ENCODE peak calls at places on chromosomes 2 and 18, in seven cellular contexts. G is prostate gland, A is left ventricle myocardium inferior, J is adrenal gland, C is lung, O is sigmoid colon, E is tibial nerve. B is an unnamed sample.

GRCh38 chr2:115161531-115162453 is 719.4 kb downstream of the DPP10 start:
- DNase-seq in E (no peak), C (no peak), J (peak; percentile 76), O (peak; percentile 61), A (no peak), G (no peak), B (no peak)

GRCh38 chr2:158618859-158619490 is 162.2 kb downstream of the PKP4 start:
- DNase-seq in E (no peak), O (no peak), G (no peak), J (no peak), A (no peak), C (no peak), B (no peak)

GRCh38 chr2:11175293-11175795 is 20.1 kb downstream of the SLC66A3 start:
- DNase-seq in C (no peak), G (no peak), O (peak; percentile 27), J (no peak), E (no peak), A (no peak), B (no peak)

GRCh38 chr2:148794558-148794957 is 80.5 kb upstream of the KIF5C start:
- DNase-seq in A (no peak), G (no peak), J (no peak), O (no peak), E (no peak), C (no peak), B (no peak)

GRCh38 chr18:13268035-13268700 is 49.6 kb downstream of the LDLRAD4 start:
- DNase-seq in J (peak; percentile 32), O (peak; percentile 76), A (no peak), E (no peak), C (no peak), G (peak; percentile 55), B (no peak)

GRCh38 chr18:48922801-48923730 is 27.7 kb downstream of the SMAD7 start:
- DNase-seq in C (peak; percentile 56), O (peak; percentile 88), J (peak; percentile 74), E (peak; percentile 43), A (peak; percentile 72), G (peak; percentile 71), B (peak; percentile 40)

GRCh38 chr2:124081154-124081771 is 56.2 kb downstream of the CNTNAP5 start:
- DNase-seq in J (no peak), E (no peak), G (no peak), C (no peak), O (no peak), A (no peak), B (no peak)

GRCh38 chr2:209663666-209664065 is 108.0 kb upstream of the UNC80 start:
- DNase-seq in J (no peak), G (no peak), C (no peak), A (no peak), E (no peak), O (no peak), B (no peak)

GRCh38 chr18:63409301-63409700 is 13.0 kb downstream of the VPS4B start:
- DNase-seq in E (no peak), G (no peak), A (no peak), O (no peak), C (no peak), J (no peak), B (no peak)

GRCh38 chr18:26804474-26804873 is 61.0 kb downstream of the AQP4 start:
- DNase-seq in J (no peak), C (no peak), O (no peak), G (no peak), E (no peak), A (no peak), B (no peak)

GRCh38 chr2:118865106-118865505 is 17.7 kb upstream of the EN1 start:
- DNase-seq in J (peak; percentile 35), A (no peak), O (no peak), E (no peak), C (no peak), G (no peak), B (no peak)

GRCh38 chr2:128437181-128437520 is 118.5 kb upstream of the HS6ST1 start:
- DNase-seq in E (no peak), O (peak; percentile 48), C (peak; percentile 26), G (no peak), J (peak; percentile 8), A (no peak), B (no peak)

GRCh38 chr2:198776616-198777406 is 680.9 kb downstream of the SATB2 start:
- DNase-seq in O (no peak), C (no peak), G (no peak), A (no peak), E (no peak), J (no peak), B (no peak)

GRCh38 chr2:233960203-233960602 is 43.0 kb downstream of the TRPM8 start:
- DNase-seq in C (no peak), E (no peak), A (no peak), J (no peak), G (no peak), O (no peak), B (no peak)

GRCh38 chr2:33317369-33318015 is 159.0 kb upstream of the RASGRP3 start:
- DNase-seq in J (no peak), E (no peak), C (no peak), A (no peak), G (no peak), O (no peak), B (no peak)

GRCh38 chr2:235614176-235614860 is 120.5 kb downstream of the AGAP1 start:
- DNase-seq in C (no peak), E (no peak), G (no peak), J (no peak), A (no peak), O (no peak), B (no peak)

GRCh38 chr2:231884438-231885140 is 41.6 kb downstream of the NPPC start:
- DNase-seq in O (no peak), G (no peak), E (no peak), C (no peak), A (no peak), J (no peak), B (no peak)

GRCh38 chr2:154307007-154307406 is 391.5 kb upstream of the KCNJ3 start:
- DNase-seq in O (no peak), E (no peak), J (no peak), A (no peak), C (no peak), G (no peak), B (no peak)

GRCh38 chr2:137525644-137526190 is 438.6 kb upstream of the HNMT start:
- DNase-seq in A (no peak), G (no peak), E (no peak), J (no peak), C (no peak), O (no peak), B (no peak)

GRCh38 chr2:109487871-109488655 is 125.7 kb downstream of the SEPTIN10 start:
- DNase-seq in E (no peak), G (no peak), J (no peak), C (no peak), A (no peak), O (no peak), B (no peak)
- H3K27ac ChIP-seq in E (no peak overlapping the region), G (no peak overlapping the region), J (no peak overlapping the region), C (no peak overlapping the region), A (no peak overlapping the region), O (no peak overlapping the region), B (no peak overlapping the region)

GRCh38 chr2:229180658-229181057 is 90.4 kb downstream of the PID1 start:
- DNase-seq in A (no peak), O (no peak), E (no peak), C (no peak), G (no peak), J (no peak), B (no peak)

GRCh38 chr2:229178706-229179105 is 92.4 kb downstream of the PID1 start:
- DNase-seq in G (no peak), A (no peak), C (no peak), O (no peak), E (no peak), J (no peak), B (no peak)

GRCh38 chr2:229178117-229178516 is 93.0 kb downstream of the PID1 start:
- DNase-seq in O (no peak), J (no peak), G (no peak), E (no peak), C (no peak), A (no peak), B (no peak)

GRCh38 chr2:229176136-229176535 is 95.0 kb downstream of the PID1 start:
- DNase-seq in G (no peak), J (no peak), C (no peak), E (no peak), O (no peak), A (no peak), B (no peak)

DNA sequence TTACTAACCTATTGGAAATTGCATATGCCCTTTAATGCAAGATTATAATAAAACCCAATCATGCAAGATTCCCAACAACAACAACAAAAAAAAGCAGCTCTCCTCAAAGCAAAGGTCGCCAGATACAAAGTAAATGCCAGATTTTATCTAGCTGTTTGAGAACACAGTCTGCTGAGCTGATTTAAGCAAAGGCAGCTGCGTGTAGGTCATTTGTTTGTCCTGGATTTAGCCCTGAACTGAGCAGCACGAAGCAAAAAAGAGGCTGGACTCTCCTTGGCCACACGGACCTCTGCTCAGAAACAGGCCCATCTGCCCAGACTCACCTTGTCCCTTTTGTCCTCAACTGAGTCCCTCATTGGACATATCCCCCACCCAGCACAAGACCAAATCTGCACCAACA is 91.5 kb downstream of the PID1 start:
- DNase-seq in C (no peak), G (peak; percentile 16), O (no peak), J (peak; percentile 37), A (no peak), E (no peak), B (no peak)
- H3K9me3 ChIP-seq in C (no peaks in the 10 kb centered on the region), G (no peaks in the 10 kb centered on the region), O (no peaks in the 10 kb centered on the region), J (no peaks in the 10 kb centered on the region), A (no peaks in the 10 kb centered on the region), E (no peaks in the 10 kb centered on the region), B (no peaks in the 10 kb centered on the region)

GRCh38 chr2:60213865-60214657 is 339.4 kb downstream of the BCL11A start:
- DNase-seq in G (peak; percentile 88), C (peak; percentile 72), A (no peak), E (no peak), O (no peak), J (peak; percentile 52), B (no peak)

GRCh38 chr2:60215295-60215990 is 338.0 kb downstream of the BCL11A start:
- DNase-seq in G (peak; percentile 60), O (peak; percentile 74), C (no peak), A (no peak), J (no peak), E (no peak), B (no peak)

GRCh38 chr2:60212174-60212945 is 341.1 kb downstream of the BCL11A start:
- DNase-seq in A (no peak), J (no peak), G (no peak), O (no peak), E (no peak), C (no peak), B (no peak)

GRCh38 chr2:60219536-60219935 is 333.9 kb downstream of the BCL11A start:
- DNase-seq in G (no peak), C (no peak), A (no peak), J (no peak), E (no peak), O (no peak), B (no peak)

GRCh38 chr2:60216452-60216995 is 336.9 kb downstream of the BCL11A start:
- DNase-seq in C (no peak), O (no peak), A (no peak), G (peak; percentile 27), E (no peak), J (no peak), B (no peak)
- H3K27ac ChIP-seq in C (no peak overlapping the region), O (no peak overlapping the region), A (no peak overlapping the region), G (no peak overlapping the region), E (no peak overlapping the region), J (no peak overlapping the region), B (no peak overlapping the region)

DNA sequence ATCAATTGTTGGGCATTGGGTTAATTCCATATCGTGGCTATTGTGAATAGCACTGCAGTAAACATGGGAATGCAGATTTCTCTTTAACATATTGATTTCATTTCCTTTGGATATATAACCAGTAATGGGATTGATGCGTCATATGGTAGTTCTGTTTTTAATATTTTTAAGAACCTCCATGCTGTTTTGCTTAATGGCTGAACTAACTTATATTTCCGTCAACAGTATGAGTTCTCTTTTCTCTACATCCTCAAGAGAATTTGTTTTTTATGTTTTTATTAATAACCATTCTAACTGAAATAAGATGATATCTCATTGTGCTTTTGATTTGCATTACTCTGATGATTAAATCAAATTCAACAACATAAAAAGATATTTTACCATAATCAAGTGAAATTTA is 228.5 kb upstream of the FSIP2 start:
- DNase-seq in J (no peak), A (no peak), E (no peak), G (no peak), C (no peak), O (no peak), B (no peak)
- H3K9me3 ChIP-seq in J (peaks cover 6% of the 10 kb centered on the region), A (peaks cover 100% of the 10 kb centered on the region), E (peaks cover 19% of the 10 kb centered on the region), G (no peaks in the 10 kb centered on the region), C (peaks cover 16% of the 10 kb centered on the region), O (peaks cover 10% of the 10 kb centered on the region), B (no peaks in the 10 kb centered on the region)

B was measured in effector memory CD4-positive, alpha-beta T cell.